ENCODE peak calls at places on chromosomes 11 and 22, in ten cellular contexts. U is naive thymus-derived CD8-positive, alpha-beta T cell; A is activated CD4-positive, alpha-beta T cell treated with anti-CD3 and anti-CD28 coated beads, Interleukin-2, amount 50 U/mL, for 24 hours; N is non-pigmented ciliary epithelial cell; Q is sigmoid colon; M is stimulated activated CD4-positive, alpha-beta T cell treated with anti-CD3 and anti-CD28 coated beads, Interleukin-1b, Interleukin-23, amount 100 ng/mL, for 24 hours; I is stomach; H is EL; G is activated CD8-positive, alpha-beta memory T cell treated with anti-CD3 and anti-CD28 coated beads for 4 hours; S is chondrocyte. R is an unnamed sample.
A peak's percentile ranks its signal among the peaks of the same experiment; 100 is the strongest.

GRCh38 chr22:20940178-20940790 is 23.1 kb downstream of the CRKL start:
- DNase-seq in U (no peak), A (no peak), N (no peak), Q (no peak), M (no peak), I (no peak), H (no peak), G (no peak), S (no peak), R (no peak)

GRCh38 chr11:64095286-64095825 is 59.6 kb downstream of the FLRT1 start:
- DNase-seq in U (no peak), A (no peak), N (no peak), Q (no peak), M (no peak), I (no peak), H (no peak), G (no peak), S (no peak), R (no peak)

GRCh38 chr11:29306527-29306926 is 710.3 kb downstream of the KCNA4 start:
- DNase-seq in U (no peak), A (no peak), N (peak; percentile 94), Q (no peak), M (no peak), I (no peak), H (peak; percentile 97), G (no peak), S (no peak), R (no peak)

GRCh38 chr11:44261800-44262591 is 47.9 kb downstream of the ALX4 start:
- DNase-seq in U (no peak), A (no peak), N (no peak), Q (no peak), M (no peak), I (no peak), H (no peak), G (no peak), S (no peak), R (no peak)

GRCh38 chr11:72136677-72137255 is 1.2 kb downstream of the FOLR3 start:
- DNase-seq in U (no peak), A (no peak), N (no peak), Q (no peak), M (no peak), I (no peak), H (no peak), G (no peak), S (no peak), R (no peak)

GRCh38 chr11:46308632-46309419 is 31.4 kb downstream of the CREB3L1 start:
- DNase-seq in U (peak; percentile 54), A (peak; percentile 38), N (no peak), Q (peak; percentile 91), M (peak; percentile 53), I (peak; percentile 79), H (peak; percentile 71), G (peak; percentile 31), S (no peak), R (peak; percentile 15)

GRCh38 chr11:61684870-61685610 is 4.8 kb downstream of the DAGLA start:
- DNase-seq in U (no peak), A (no peak), N (no peak), Q (no peak), M (no peak), I (no peak), H (peak; percentile 39), G (no peak), S (no peak), R (no peak)

GRCh38 chr22:42227435-42227834 is 43.0 kb downstream of the TCF20 start:
- DNase-seq in U (no peak), A (no peak), N (no peak), Q (no peak), M (no peak), I (no peak), H (no peak), G (no peak), S (no peak), R (no peak)

GRCh38 chr11:70068345-70068744 is 9.8 kb upstream of the ANO1 start:
- DNase-seq in U (no peak), A (no peak), N (no peak), Q (peak; percentile 29), M (no peak), I (no peak), H (no peak), G (no peak), S (no peak), R (no peak)

GRCh38 chr22:39429916-39430575 is 26.8 kb upstream of the MGAT3 start:
- DNase-seq in U (no peak), A (no peak), N (no peak), Q (no peak), M (no peak), I (no peak), H (no peak), G (no peak), S (peak; percentile 82), R (no peak)

GRCh38 chr22:35766654-35767580 is 49.2 kb downstream of the APOL5 start:
- DNase-seq in U (no peak), A (no peak), N (no peak), Q (no peak), M (no peak), I (no peak), H (no peak), G (no peak), S (no peak), R (no peak)